ENCODE peak calls at places on chromosome 10, in ten cellular contexts. One of them, this sample, is unnamed.

GRCh38 chr10:60967854-60968484 is 24.0 kb upstream of the RHOBTB1 start:
- DNase-seq in stimulated activated CD8-positive, alpha-beta memory T cell treated with anti-CD3 and anti-CD28 coated beads, Interleukin-7, amount 100 ng/mL, for 4 hours: no peak
- DNase-seq in activated CD4-positive, alpha-beta T cell treated with anti-CD3 and anti-CD28 coated beads, Interleukin-2, amount 10 ng/mL, durations not matched to agents 7 days and 5 days: no peak
- DNase-seq in epithelial cell of esophagus: no peak
- DNase-seq in stromal cell of bone marrow: no peak
- DNase-seq in ACHN: no peak
- DNase-seq in ascending aorta: no peak
- DNase-seq in GM06990: no peak
- DNase-seq in PC-3: peak
- DNase-seq in GM23248: no peak
- DNase-seq in this sample: no peak

GRCh38 chr10:114577133-114577532 is 80.9 kb downstream of the ABLIM1 start:
- DNase-seq in stimulated activated CD8-positive, alpha-beta memory T cell treated with anti-CD3 and anti-CD28 coated beads, Interleukin-7, amount 100 ng/mL, for 4 hours: no peak
- DNase-seq in activated CD4-positive, alpha-beta T cell treated with anti-CD3 and anti-CD28 coated beads, Interleukin-2, amount 10 ng/mL, durations not matched to agents 7 days and 5 days: no peak
- DNase-seq in epithelial cell of esophagus: peak
- DNase-seq in stromal cell of bone marrow: peak
- DNase-seq in ACHN: peak
- DNase-seq in ascending aorta: no peak
- DNase-seq in GM06990: no peak
- DNase-seq in PC-3: peak
- DNase-seq in GM23248: peak
- DNase-seq in this sample: no peak

GRCh38 chr10:58531084-58531695 is 18.5 kb downstream of the BICC1 start:
- DNase-seq in stimulated activated CD8-positive, alpha-beta memory T cell treated with anti-CD3 and anti-CD28 coated beads, Interleukin-7, amount 100 ng/mL, for 4 hours: peak
- DNase-seq in activated CD4-positive, alpha-beta T cell treated with anti-CD3 and anti-CD28 coated beads, Interleukin-2, amount 10 ng/mL, durations not matched to agents 7 days and 5 days: peak
- DNase-seq in epithelial cell of esophagus: peak
- DNase-seq in stromal cell of bone marrow: peak
- DNase-seq in ACHN: peak
- DNase-seq in ascending aorta: no peak
- DNase-seq in GM06990: peak
- DNase-seq in PC-3: peak
- DNase-seq in GM23248: peak
- DNase-seq in this sample: peak

GRCh38 chr10:49595713-49596492 is 14.2 kb upstream of the SLC18A3 start:
- DNase-seq in stimulated activated CD8-positive, alpha-beta memory T cell treated with anti-CD3 and anti-CD28 coated beads, Interleukin-7, amount 100 ng/mL, for 4 hours: no peak
- DNase-seq in activated CD4-positive, alpha-beta T cell treated with anti-CD3 and anti-CD28 coated beads, Interleukin-2, amount 10 ng/mL, durations not matched to agents 7 days and 5 days: no peak
- DNase-seq in epithelial cell of esophagus: no peak
- DNase-seq in stromal cell of bone marrow: no peak
- DNase-seq in ACHN: no peak
- DNase-seq in ascending aorta: no peak
- DNase-seq in GM06990: no peak
- DNase-seq in PC-3: peak
- DNase-seq in GM23248: peak
- DNase-seq in this sample: no peak

GRCh38 chr10:90530526-90530925 is 327.3 kb downstream of the HTR7 start:
- DNase-seq in stimulated activated CD8-positive, alpha-beta memory T cell treated with anti-CD3 and anti-CD28 coated beads, Interleukin-7, amount 100 ng/mL, for 4 hours: no peak
- DNase-seq in activated CD4-positive, alpha-beta T cell treated with anti-CD3 and anti-CD28 coated beads, Interleukin-2, amount 10 ng/mL, durations not matched to agents 7 days and 5 days: no peak
- DNase-seq in epithelial cell of esophagus: no peak
- DNase-seq in stromal cell of bone marrow: no peak
- DNase-seq in ACHN: no peak
- DNase-seq in ascending aorta: no peak
- DNase-seq in GM06990: no peak
- DNase-seq in PC-3: no peak
- DNase-seq in GM23248: no peak
- DNase-seq in this sample: no peak

GRCh38 chr10:30056281-30056680 is 3.1 kb downstream of the JCAD start:
- DNase-seq in stimulated activated CD8-positive, alpha-beta memory T cell treated with anti-CD3 and anti-CD28 coated beads, Interleukin-7, amount 100 ng/mL, for 4 hours: no peak
- DNase-seq in activated CD4-positive, alpha-beta T cell treated with anti-CD3 and anti-CD28 coated beads, Interleukin-2, amount 10 ng/mL, durations not matched to agents 7 days and 5 days: no peak
- DNase-seq in epithelial cell of esophagus: no peak
- DNase-seq in stromal cell of bone marrow: no peak
- DNase-seq in ACHN: peak
- DNase-seq in ascending aorta: no peak
- DNase-seq in GM06990: no peak
- DNase-seq in PC-3: no peak
- DNase-seq in GM23248: no peak
- DNase-seq in this sample: no peak

GRCh38 chr10:3419719-3420495 is 247.3 kb upstream of the PITRM1 start:
- DNase-seq in stimulated activated CD8-positive, alpha-beta memory T cell treated with anti-CD3 and anti-CD28 coated beads, Interleukin-7, amount 100 ng/mL, for 4 hours: no peak
- DNase-seq in activated CD4-positive, alpha-beta T cell treated with anti-CD3 and anti-CD28 coated beads, Interleukin-2, amount 10 ng/mL, durations not matched to agents 7 days and 5 days: peak
- DNase-seq in epithelial cell of esophagus: no peak
- DNase-seq in stromal cell of bone marrow: no peak
- DNase-seq in ACHN: no peak
- DNase-seq in ascending aorta: no peak
- DNase-seq in GM06990: no peak
- DNase-seq in PC-3: no peak
- DNase-seq in GM23248: no peak
- DNase-seq in this sample: no peak

GRCh38 chr10:48567346-48567745 is 37.5 kb downstream of the ARHGAP22 start:
- DNase-seq in stimulated activated CD8-positive, alpha-beta memory T cell treated with anti-CD3 and anti-CD28 coated beads, Interleukin-7, amount 100 ng/mL, for 4 hours: no peak
- DNase-seq in activated CD4-positive, alpha-beta T cell treated with anti-CD3 and anti-CD28 coated beads, Interleukin-2, amount 10 ng/mL, durations not matched to agents 7 days and 5 days: no peak
- DNase-seq in epithelial cell of esophagus: no peak
- DNase-seq in stromal cell of bone marrow: no peak
- DNase-seq in ACHN: no peak
- DNase-seq in ascending aorta: no peak
- DNase-seq in GM06990: no peak
- DNase-seq in PC-3: no peak
- DNase-seq in GM23248: no peak
- DNase-seq in this sample: no peak

GRCh38 chr10:60460058-60460457 is 70.4 kb upstream of the ANK3 start:
- DNase-seq in stimulated activated CD8-positive, alpha-beta memory T cell treated with anti-CD3 and anti-CD28 coated beads, Interleukin-7, amount 100 ng/mL, for 4 hours: no peak
- DNase-seq in activated CD4-positive, alpha-beta T cell treated with anti-CD3 and anti-CD28 coated beads, Interleukin-2, amount 10 ng/mL, durations not matched to agents 7 days and 5 days: no peak
- DNase-seq in epithelial cell of esophagus: no peak
- DNase-seq in stromal cell of bone marrow: no peak
- DNase-seq in ACHN: no peak
- DNase-seq in ascending aorta: no peak
- DNase-seq in GM06990: no peak
- DNase-seq in PC-3: no peak
- DNase-seq in GM23248: no peak
- DNase-seq in this sample: no peak

GRCh38 chr10:43100366-43100765 is 23.5 kb downstream of the RET start:
- DNase-seq in stimulated activated CD8-positive, alpha-beta memory T cell treated with anti-CD3 and anti-CD28 coated beads, Interleukin-7, amount 100 ng/mL, for 4 hours: no peak
- DNase-seq in activated CD4-positive, alpha-beta T cell treated with anti-CD3 and anti-CD28 coated beads, Interleukin-2, amount 10 ng/mL, durations not matched to agents 7 days and 5 days: no peak
- DNase-seq in epithelial cell of esophagus: no peak
- DNase-seq in stromal cell of bone marrow: no peak
- DNase-seq in ACHN: no peak
- DNase-seq in ascending aorta: no peak
- DNase-seq in GM06990: no peak
- DNase-seq in PC-3: no peak
- DNase-seq in GM23248: no peak
- DNase-seq in this sample: no peak

GRCh38 chr10:86300399-86300925 is 66.1 kb downstream of the GRID1 start:
- DNase-seq in stimulated activated CD8-positive, alpha-beta memory T cell treated with anti-CD3 and anti-CD28 coated beads, Interleukin-7, amount 100 ng/mL, for 4 hours: no peak
- DNase-seq in activated CD4-positive, alpha-beta T cell treated with anti-CD3 and anti-CD28 coated beads, Interleukin-2, amount 10 ng/mL, durations not matched to agents 7 days and 5 days: no peak
- DNase-seq in epithelial cell of esophagus: no peak
- DNase-seq in stromal cell of bone marrow: no peak
- DNase-seq in ACHN: no peak
- DNase-seq in ascending aorta: no peak
- DNase-seq in GM06990: no peak
- DNase-seq in PC-3: no peak
- DNase-seq in GM23248: no peak
- DNase-seq in this sample: no peak

GRCh38 chr10:69130251-69130650 is 6.3 kb downstream of the VPS26A start:
- DNase-seq in stimulated activated CD8-positive, alpha-beta memory T cell treated with anti-CD3 and anti-CD28 coated beads, Interleukin-7, amount 100 ng/mL, for 4 hours: no peak
- DNase-seq in activated CD4-positive, alpha-beta T cell treated with anti-CD3 and anti-CD28 coated beads, Interleukin-2, amount 10 ng/mL, durations not matched to agents 7 days and 5 days: no peak
- DNase-seq in epithelial cell of esophagus: no peak
- DNase-seq in stromal cell of bone marrow: peak
- DNase-seq in ACHN: no peak
- DNase-seq in ascending aorta: no peak
- DNase-seq in GM06990: no peak
- DNase-seq in PC-3: no peak
- DNase-seq in GM23248: peak
- DNase-seq in this sample: no peak

GRCh38 chr10:130246113-130246512 is 109.9 kb downstream of the GLRX3 start:
- DNase-seq in stimulated activated CD8-positive, alpha-beta memory T cell treated with anti-CD3 and anti-CD28 coated beads, Interleukin-7, amount 100 ng/mL, for 4 hours: no peak
- DNase-seq in activated CD4-positive, alpha-beta T cell treated with anti-CD3 and anti-CD28 coated beads, Interleukin-2, amount 10 ng/mL, durations not matched to agents 7 days and 5 days: no peak
- DNase-seq in epithelial cell of esophagus: no peak
- DNase-seq in stromal cell of bone marrow: no peak
- DNase-seq in ACHN: no peak
- DNase-seq in ascending aorta: no peak
- DNase-seq in GM06990: no peak
- DNase-seq in PC-3: no peak
- DNase-seq in GM23248: no peak
- DNase-seq in this sample: no peak

GRCh38 chr10:28738200-28738599 is 60.9 kb downstream of the BAMBI start:
- DNase-seq in stimulated activated CD8-positive, alpha-beta memory T cell treated with anti-CD3 and anti-CD28 coated beads, Interleukin-7, amount 100 ng/mL, for 4 hours: no peak
- DNase-seq in activated CD4-positive, alpha-beta T cell treated with anti-CD3 and anti-CD28 coated beads, Interleukin-2, amount 10 ng/mL, durations not matched to agents 7 days and 5 days: no peak
- DNase-seq in epithelial cell of esophagus: no peak
- DNase-seq in stromal cell of bone marrow: no peak
- DNase-seq in ACHN: no peak
- DNase-seq in ascending aorta: no peak
- DNase-seq in GM06990: no peak
- DNase-seq in PC-3: no peak
- DNase-seq in GM23248: no peak
- DNase-seq in this sample: peak

GRCh38 chr10:86160890-86161585 is 205.6 kb downstream of the GRID1 start:
- DNase-seq in stimulated activated CD8-positive, alpha-beta memory T cell treated with anti-CD3 and anti-CD28 coated beads, Interleukin-7, amount 100 ng/mL, for 4 hours: no peak
- DNase-seq in activated CD4-positive, alpha-beta T cell treated with anti-CD3 and anti-CD28 coated beads, Interleukin-2, amount 10 ng/mL, durations not matched to agents 7 days and 5 days: no peak
- DNase-seq in epithelial cell of esophagus: peak
- DNase-seq in stromal cell of bone marrow: no peak
- DNase-seq in ACHN: no peak
- DNase-seq in ascending aorta: no peak
- DNase-seq in GM06990: no peak
- DNase-seq in PC-3: no peak
- DNase-seq in GM23248: no peak
- DNase-seq in this sample: no peak

GRCh38 chr10:114767589-114768393 is 53.8 kb upstream of the FHIP2A start:
- DNase-seq in stimulated activated CD8-positive, alpha-beta memory T cell treated with anti-CD3 and anti-CD28 coated beads, Interleukin-7, amount 100 ng/mL, for 4 hours: no peak
- DNase-seq in activated CD4-positive, alpha-beta T cell treated with anti-CD3 and anti-CD28 coated beads, Interleukin-2, amount 10 ng/mL, durations not matched to agents 7 days and 5 days: no peak
- DNase-seq in epithelial cell of esophagus: peak
- DNase-seq in stromal cell of bone marrow: no peak
- DNase-seq in ACHN: peak
- DNase-seq in ascending aorta: no peak
- DNase-seq in GM06990: peak
- DNase-seq in PC-3: peak
- DNase-seq in GM23248: peak
- DNase-seq in this sample: peak

GRCh38 chr10:24503627-24504320 is 219.9 kb downstream of the ARHGAP21 start:
- DNase-seq in stimulated activated CD8-positive, alpha-beta memory T cell treated with anti-CD3 and anti-CD28 coated beads, Interleukin-7, amount 100 ng/mL, for 4 hours: no peak
- DNase-seq in activated CD4-positive, alpha-beta T cell treated with anti-CD3 and anti-CD28 coated beads, Interleukin-2, amount 10 ng/mL, durations not matched to agents 7 days and 5 days: peak
- DNase-seq in epithelial cell of esophagus: peak
- DNase-seq in stromal cell of bone marrow: peak
- DNase-seq in ACHN: peak
- DNase-seq in ascending aorta: no peak
- DNase-seq in GM06990: no peak
- DNase-seq in PC-3: peak
- DNase-seq in GM23248: peak
- DNase-seq in this sample: peak

GRCh38 chr10:77289027-77289501 is 348.5 kb downstream of the KCNMA1 start:
- DNase-seq in stimulated activated CD8-positive, alpha-beta memory T cell treated with anti-CD3 and anti-CD28 coated beads, Interleukin-7, amount 100 ng/mL, for 4 hours: no peak
- DNase-seq in activated CD4-positive, alpha-beta T cell treated with anti-CD3 and anti-CD28 coated beads, Interleukin-2, amount 10 ng/mL, durations not matched to agents 7 days and 5 days: no peak
- DNase-seq in epithelial cell of esophagus: no peak
- DNase-seq in stromal cell of bone marrow: no peak
- DNase-seq in ACHN: no peak
- DNase-seq in ascending aorta: no peak
- DNase-seq in GM06990: no peak
- DNase-seq in PC-3: no peak
- DNase-seq in GM23248: no peak
- DNase-seq in this sample: no peak

GRCh38 chr10:129047001-129047400 is 420.0 kb upstream of the MGMT start:
- DNase-seq in stimulated activated CD8-positive, alpha-beta memory T cell treated with anti-CD3 and anti-CD28 coated beads, Interleukin-7, amount 100 ng/mL, for 4 hours: no peak
- DNase-seq in activated CD4-positive, alpha-beta T cell treated with anti-CD3 and anti-CD28 coated beads, Interleukin-2, amount 10 ng/mL, durations not matched to agents 7 days and 5 days: no peak
- DNase-seq in epithelial cell of esophagus: no peak
- DNase-seq in stromal cell of bone marrow: peak
- DNase-seq in ACHN: no peak
- DNase-seq in ascending aorta: no peak
- DNase-seq in GM06990: no peak
- DNase-seq in PC-3: no peak
- DNase-seq in GM23248: no peak
- DNase-seq in this sample: no peak

GRCh38 chr10:74936577-74937445 is 110.4 kb downstream of the KAT6B start:
- DNase-seq in stimulated activated CD8-positive, alpha-beta memory T cell treated with anti-CD3 and anti-CD28 coated beads, Interleukin-7, amount 100 ng/mL, for 4 hours: no peak
- DNase-seq in activated CD4-positive, alpha-beta T cell treated with anti-CD3 and anti-CD28 coated beads, Interleukin-2, amount 10 ng/mL, durations not matched to agents 7 days and 5 days: no peak
- DNase-seq in epithelial cell of esophagus: no peak
- DNase-seq in stromal cell of bone marrow: peak
- DNase-seq in ACHN: no peak
- DNase-seq in ascending aorta: no peak
- DNase-seq in GM06990: no peak
- DNase-seq in PC-3: no peak
- DNase-seq in GM23248: peak
- DNase-seq in this sample: no peak

GRCh38 chr10:100106865-100107264 is 25.2 kb upstream of the CPN1 start:
- DNase-seq in stimulated activated CD8-positive, alpha-beta memory T cell treated with anti-CD3 and anti-CD28 coated beads, Interleukin-7, amount 100 ng/mL, for 4 hours: no peak
- DNase-seq in activated CD4-positive, alpha-beta T cell treated with anti-CD3 and anti-CD28 coated beads, Interleukin-2, amount 10 ng/mL, durations not matched to agents 7 days and 5 days: no peak
- DNase-seq in epithelial cell of esophagus: no peak
- DNase-seq in stromal cell of bone marrow: no peak
- DNase-seq in ACHN: no peak
- DNase-seq in ascending aorta: no peak
- DNase-seq in GM06990: no peak
- DNase-seq in PC-3: no peak
- DNase-seq in GM23248: no peak
- DNase-seq in this sample: no peak

GRCh38 chr10:119449760-119450461 is 92.6 kb downstream of the RGS10 start:
- DNase-seq in stimulated activated CD8-positive, alpha-beta memory T cell treated with anti-CD3 and anti-CD28 coated beads, Interleukin-7, amount 100 ng/mL, for 4 hours: no peak
- DNase-seq in activated CD4-positive, alpha-beta T cell treated with anti-CD3 and anti-CD28 coated beads, Interleukin-2, amount 10 ng/mL, durations not matched to agents 7 days and 5 days: no peak
- DNase-seq in epithelial cell of esophagus: peak
- DNase-seq in stromal cell of bone marrow: peak
- DNase-seq in ACHN: peak
- DNase-seq in ascending aorta: peak
- DNase-seq in GM06990: no peak
- DNase-seq in PC-3: peak
- DNase-seq in GM23248: peak
- DNase-seq in this sample: no peak

GRCh38 chr10:73894245-73894971 is 16.5 kb upstream of the PLAU start:
- DNase-seq in stimulated activated CD8-positive, alpha-beta memory T cell treated with anti-CD3 and anti-CD28 coated beads, Interleukin-7, amount 100 ng/mL, for 4 hours: no peak
- DNase-seq in activated CD4-positive, alpha-beta T cell treated with anti-CD3 and anti-CD28 coated beads, Interleukin-2, amount 10 ng/mL, durations not matched to agents 7 days and 5 days: no peak
- DNase-seq in epithelial cell of esophagus: peak
- DNase-seq in stromal cell of bone marrow: peak
- DNase-seq in ACHN: peak
- DNase-seq in ascending aorta: no peak
- DNase-seq in GM06990: no peak
- DNase-seq in PC-3: peak
- DNase-seq in GM23248: peak
- DNase-seq in this sample: no peak

This sample was measured in DMS53.